ENCODE peak calls at places on chromosomes 6 and 20, in ten cellular contexts. F, D, H, X, E, R, N, G, Q and T are unnamed samples.
A peak's percentile ranks its signal among the peaks of the same experiment; 100 is the strongest.

GRCh38 chr6:63502165-63502564 is 70.1 kb upstream of the LOC128125822 start:
- DNase-seq in F (no peak), D (no peak), H (no peak), X (no peak), E (no peak), R (no peak), N (no peak), G (no peak), Q (no peak), T (no peak)

GRCh38 chr20:47487175-47487917 is 14.3 kb upstream of the NCOA3 start:
- DNase-seq in F (peak; percentile 51), D (no peak), H (no peak), X (no peak), E (no peak), R (no peak), N (peak; percentile 37), G (no peak), Q (no peak), T (no peak)

GRCh38 chr6:30041821-30042220 is 19.2 kb upstream of the POLR1H start:
- DNase-seq in F (no peak), D (no peak), H (no peak), X (no peak), E (no peak), R (no peak), N (no peak), G (no peak), Q (no peak), T (no peak)

GRCh38 chr6:121309768-121310473 is 24.4 kb downstream of the TBC1D32 start:
- DNase-seq in F (no peak), D (no peak), H (no peak), X (no peak), E (no peak), R (no peak), N (no peak), G (no peak), Q (no peak), T (no peak)

GRCh38 chr20:47055699-47056369 is 161.2 kb downstream of the EYA2 start:
- DNase-seq in F (no peak), D (no peak), H (no peak), X (no peak), E (no peak), R (no peak), N (no peak), G (no peak), Q (no peak), T (no peak)

GRCh38 chr6:32815996-32816395 is 806 bp downstream of the HLA-DOB start:
- DNase-seq in F (no peak), D (no peak), H (no peak), X (no peak), E (no peak), R (no peak), N (no peak), G (no peak), Q (no peak), T (no peak)

GRCh38 chr6:53986721-53987526 is 124.3 kb upstream of the MLIP start:
- DNase-seq in F (no peak), D (no peak), H (no peak), X (no peak), E (no peak), R (peak; percentile 55), N (peak; percentile 39), G (no peak), Q (no peak), T (no peak)

GRCh38 chr6:109139109-109139508 is 43.8 kb downstream of the CEP57L1 start:
- DNase-seq in F (no peak), D (no peak), H (no peak), X (no peak), E (no peak), R (no peak), N (no peak), G (no peak), Q (no peak), T (no peak)

GRCh38 chr20:2956480-2956879 is 83.2 kb downstream of the PTPRA start:
- DNase-seq in F (no peak), D (no peak), H (no peak), X (no peak), E (no peak), R (no peak), N (no peak), G (no peak), Q (no peak), T (no peak)

GRCh38 chr20:41131594-41132387 is 5.6 kb upstream of the PLCG1 start:
- DNase-seq in F (no peak), D (no peak), H (no peak), X (no peak), E (no peak), R (no peak), N (no peak), G (no peak), Q (no peak), T (no peak)

GRCh38 chr6:24576452-24576851 is 69.5 kb downstream of the KIAA0319 start:
- DNase-seq in F (no peak), D (no peak), H (no peak), X (no peak), E (no peak), R (no peak), N (no peak), G (no peak), Q (no peak), T (no peak)

GRCh38 chr20:21681219-21681931 is 24.1 kb upstream of the PAX1 start:
- DNase-seq in F (no peak), D (no peak), H (no peak), X (no peak), E (no peak), R (no peak), N (peak; percentile 7), G (no peak), Q (no peak), T (no peak)

GRCh38 chr6:1878330-1878729 is 268.6 kb downstream of the FOXC1 start:
- DNase-seq in F (no peak), D (no peak), H (no peak), X (no peak), E (no peak), R (no peak), N (no peak), G (no peak), Q (no peak), T (no peak)

GRCh38 chr20:19628570-19629134 is 129.4 kb upstream of the RIN2 start:
- DNase-seq in F (peak; percentile 54), D (peak; percentile 86), H (peak; percentile 67), X (peak; percentile 19), E (no peak), R (peak; percentile 72), N (no peak), G (no peak), Q (peak; percentile 50), T (no peak)

GRCh38 chr6:41374618-41375590 is 39.5 kb downstream of the NCR2 start:
- DNase-seq in F (no peak), D (no peak), H (peak; percentile 51), X (no peak), E (no peak), R (peak; percentile 16), N (no peak), G (no peak), Q (no peak), T (no peak)

GRCh38 chr6:109454483-109455160 is 950 bp downstream of the MICAL1 start:
- DNase-seq in F (peak; percentile 46), D (no peak), H (no peak), X (no peak), E (peak; percentile 50), R (no peak), N (peak; percentile 80), G (peak; percentile 65), Q (peak; percentile 50), T (no peak)

GRCh38 chr6:38909020-38909730 is 139.4 kb upstream of the GLP1R start:
- DNase-seq in F (no peak), D (no peak), H (no peak), X (no peak), E (no peak), R (no peak), N (no peak), G (no peak), Q (no peak), T (no peak)

GRCh38 chr20:48294196-48294595 is 508.9 kb upstream of the SULF2 start:
- DNase-seq in F (no peak), D (no peak), H (no peak), X (no peak), E (no peak), R (no peak), N (no peak), G (no peak), Q (no peak), T (no peak)

GRCh38 chr6:19465240-19465639 is 371.9 kb upstream of the ID4 start:
- DNase-seq in F (no peak), D (no peak), H (no peak), X (no peak), E (no peak), R (peak; percentile 73), N (no peak), G (no peak), Q (no peak), T (no peak)

GRCh38 chr20:44079291-44079690 is 107.7 kb downstream of the JPH2 start:
- DNase-seq in F (no peak), D (no peak), H (no peak), X (no peak), E (no peak), R (no peak), N (no peak), G (no peak), Q (no peak), T (no peak)

GRCh38 chr6:74074609-74075008 is 378.6 kb downstream of the CD109 start:
- DNase-seq in F (no peak), D (no peak), H (no peak), X (no peak), E (no peak), R (no peak), N (no peak), G (no peak), Q (no peak), T (no peak)

GRCh38 chr6:169935861-169936260 is 184.4 kb downstream of the ERMARD start:
- DNase-seq in F (no peak), D (no peak), H (no peak), X (no peak), E (no peak), R (no peak), N (no peak), G (no peak), Q (no peak), T (no peak)

GRCh38 chr20:5667703-5668528 is 82.3 kb upstream of the SHLD1 start:
- DNase-seq in F (no peak), D (no peak), H (no peak), X (no peak), E (no peak), R (no peak), N (no peak), G (no peak), Q (no peak), T (no peak)

GRCh38 chr6:41796474-41796873 is 9.0 kb downstream of the TOMM6 start:
- DNase-seq in F (no peak), D (no peak), H (no peak), X (no peak), E (no peak), R (no peak), N (no peak), G (no peak), Q (no peak), T (no peak)

GRCh38 chr6:163823577-163823976 is 409.1 kb downstream of the QKI start:
- DNase-seq in F (no peak), D (no peak), H (no peak), X (no peak), E (no peak), R (no peak), N (no peak), G (no peak), Q (no peak), T (no peak)

GRCh38 chr20:20712474-20713243 is at the start of gene RALGAPA2:
- DNase-seq in F (peak; percentile 94), D (peak; percentile 92), H (peak; percentile 97), X (peak; percentile 96), E (peak; percentile 85), R (peak; percentile 100), N (peak; percentile 99), G (peak; percentile 97), Q (peak; percentile 98), T (peak; percentile 96)